ENCODE peak calls at places on chromosome 12, in six cellular contexts. Q is H1, W is pancreas, B is IMR-90, I is tibial artery, D is OCI-LY7. L is an unnamed sample. For H3K4me1 and H3K36me3, the result is how much of the 10 kb centered on the place peaks cover.

GRCh38 chr12:62252576-62252975 is 7.6 kb upstream of the USP15 start:
- DNase-seq in Q (no peak), W (no peak), B (peak), I (no peak), D (no peak), L (no peak)

GRCh38 chr12:30796508-30796780 is 41.7 kb upstream of the CAPRIN2 start:
- DNase-seq in Q (no peak), W (no peak), B (peak), I (peak), D (no peak), L (peak)

GRCh38 chr12:1083888-1084262 is 92.9 kb downstream of the ERC1 start:
- DNase-seq in Q (no peak), W (peak), B (peak), I (no peak), D (no peak), L (no peak)

GRCh38 chr12:90618606-90619005 is 336.4 kb downstream of the CCER1 start:
- DNase-seq in Q (no peak), W (no peak), B (peak), I (no peak), D (no peak), L (no peak)

GRCh38 chr12:10909462-10909861 is at the start of gene TAS2R13:
- DNase-seq in Q (no peak), W (no peak), B (no peak), I (no peak), D (no peak), L (no peak)

GRCh38 chr12:121295123-121295745 is 1.3 kb downstream of the CAMKK2 start:
- DNase-seq in Q (no peak), W (no peak), B (no peak), I (no peak), D (peak), L (no peak)

GRCh38 chr12:47807338-47807737 is 12.4 kb downstream of the HDAC7 start:
- DNase-seq in Q (no peak), W (no peak), B (no peak), I (peak), D (no peak), L (peak)

GRCh38 chr12:46264057-46264456 is 4.8 kb downstream of the SLC38A1 start:
- DNase-seq in Q (no peak), W (no peak), B (peak), I (no peak), D (no peak), L (no peak)

GRCh38 chr12:51872689-51872981 is 15.3 kb upstream of the ANKRD33 start:
- DNase-seq in Q (no peak), W (no peak), B (no peak), I (no peak), D (no peak), L (no peak)

GRCh38 chr12:102064476-102064875 is 2.7 kb upstream of the WASHC3 start:
- DNase-seq in Q (no peak), W (no peak), B (no peak), I (no peak), D (no peak), L (no peak)

GRCh38 chr12:107519906-107520859 is 165.4 kb upstream of the PWP1 start:
- DNase-seq in Q (no peak), W (no peak), B (no peak), I (no peak), D (no peak), L (no peak)

GRCh38 chr12:93572712-93573551 is 457 bp downstream of the SOCS2 start:
- DNase-seq in Q (peak), W (no peak), B (peak), I (peak), D (no peak), L (peak)
- H3K4me1 ChIP-seq in Q (under half), W (under half), B (under half), I (under half), D (under half), L (under half)

GRCh38 chr12:119179335-119180021 is 747 bp downstream of the HSPB8 start:
- DNase-seq in Q (peak), W (peak), B (peak), I (no peak), D (no peak), L (no peak)
- H3K27ac ChIP-seq in Q (no peak), W (peak), B (peak), I (peak), D (no peak), L (peak)

DNA sequence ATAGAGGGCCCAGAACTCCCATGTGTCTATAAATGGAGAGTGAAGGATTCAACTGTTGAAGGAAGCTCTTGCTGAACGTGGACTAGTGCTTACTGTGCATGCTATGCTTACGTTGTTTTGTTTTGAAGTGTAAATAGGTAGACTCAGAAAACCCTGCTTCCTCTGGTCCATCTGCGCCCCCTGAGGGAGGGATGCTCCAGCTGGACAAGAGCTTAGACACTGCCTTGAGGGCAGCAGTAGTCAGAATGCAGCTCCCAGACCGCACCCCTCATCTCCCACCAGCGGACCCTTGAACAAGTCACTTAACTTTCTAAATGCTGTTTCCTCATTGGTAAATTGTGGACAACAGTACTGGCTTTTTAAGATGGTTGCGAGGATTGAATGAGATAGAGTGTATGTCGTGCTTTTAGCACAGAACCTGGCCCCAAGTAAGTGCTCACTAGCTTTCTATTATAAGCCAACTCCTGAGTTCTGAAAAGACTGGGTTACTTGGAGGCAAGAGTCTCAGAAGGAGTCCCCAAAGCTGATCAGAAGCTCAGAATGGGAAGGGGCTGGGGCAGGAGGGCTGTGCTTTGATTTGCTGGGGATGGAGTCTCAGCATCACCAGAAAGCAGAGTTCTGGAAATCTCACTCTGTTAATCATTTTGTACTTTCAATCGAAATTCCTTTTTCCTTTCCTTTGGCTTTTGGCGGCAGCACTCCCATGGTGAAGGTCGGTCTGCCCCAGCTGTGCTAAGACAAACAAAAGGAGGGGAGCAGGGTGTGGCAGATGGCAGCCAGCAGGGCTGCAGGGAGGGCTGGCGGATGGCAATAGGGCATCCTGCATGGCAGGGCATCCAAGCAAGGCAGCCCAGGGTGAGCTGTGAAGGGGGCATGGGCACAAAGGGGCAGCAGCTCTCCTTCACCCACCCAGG is 15.6 kb downstream of the AGAP2 start:
- DNase-seq in Q (peak), W (no peak), B (no peak), I (no peak), D (no peak), L (no peak)
- H3K36me3 ChIP-seq in Q (under half), W (under half), B (under half), I (under half), D (half or more), L (half or more)

DNA sequence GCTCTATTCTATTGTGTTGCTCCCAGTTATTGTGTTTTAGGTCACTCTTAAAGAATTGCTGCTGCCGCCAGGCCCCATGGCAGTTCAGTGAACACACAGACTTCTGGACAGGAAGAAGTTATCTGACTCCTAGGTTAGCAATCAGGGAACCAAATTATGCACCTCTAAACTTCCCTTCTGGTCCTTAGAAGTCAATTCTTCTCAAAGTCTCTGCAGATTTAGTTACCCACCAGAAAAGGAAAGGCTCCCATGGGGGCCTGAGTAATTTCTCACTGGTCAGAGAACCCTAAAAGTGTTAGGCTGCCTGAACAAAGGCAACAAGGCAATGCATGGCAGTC is 10.0 kb downstream of the EMP1 start:
- DNase-seq in Q (no peak), W (no peak), B (no peak), I (no peak), D (no peak), L (no peak)
- H3K4me1 ChIP-seq in Q (under half), W (under half), B (under half), I (under half), D (under half), L (half or more)

GRCh38 chr12:93712204-93712603 is 35.0 kb downstream of the CRADD start:
- DNase-seq in Q (no peak), W (no peak), B (no peak), I (no peak), D (no peak), L (no peak)
- H3K27ac ChIP-seq in Q (no peak), W (no peak), B (no peak), I (peak), D (no peak), L (peak)

GRCh38 chr12:56420411-56420810 is 28.8 kb downstream of the TIMELESS start:
- DNase-seq in Q (no peak), W (no peak), B (no peak), I (no peak), D (no peak), L (no peak)
- H3K36me3 ChIP-seq in Q (half or more), W (under half), B (under half), I (under half), D (half or more), L (half or more)

GRCh38 chr12:92829683-92830282 is 99.3 kb downstream of the EEA1 start:
- DNase-seq in Q (no peak), W (no peak), B (no peak), I (no peak), D (no peak), L (no peak)

GRCh38 chr12:92828565-92828964 is 100.5 kb downstream of the EEA1 start:
- DNase-seq in Q (no peak), W (no peak), B (no peak), I (no peak), D (no peak), L (no peak)

GRCh38 chr12:92827836-92828431 is 101.2 kb downstream of the EEA1 start:
- DNase-seq in Q (no peak), W (no peak), B (peak), I (no peak), D (peak), L (no peak)
- H3K4me1 ChIP-seq in Q (under half), W (under half), B (under half), I (under half), D (under half), L (under half)

GRCh38 chr12:3119745-3120660 is 42.8 kb downstream of the TSPAN9 start:
- DNase-seq in Q (no peak), W (peak), B (peak), I (peak), D (no peak), L (peak)

GRCh38 chr12:3119192-3119744 is 42.1 kb downstream of the TSPAN9 start:
- DNase-seq in Q (no peak), W (no peak), B (no peak), I (no peak), D (no peak), L (no peak)

GRCh38 chr12:3123729-3124128 is 46.5 kb downstream of the TSPAN9 start:
- DNase-seq in Q (no peak), W (no peak), B (no peak), I (no peak), D (no peak), L (no peak)

GRCh38 chr12:3122841-3123678 is 45.9 kb downstream of the TSPAN9 start:
- DNase-seq in Q (no peak), W (no peak), B (peak), I (peak), D (no peak), L (peak)

DNA sequence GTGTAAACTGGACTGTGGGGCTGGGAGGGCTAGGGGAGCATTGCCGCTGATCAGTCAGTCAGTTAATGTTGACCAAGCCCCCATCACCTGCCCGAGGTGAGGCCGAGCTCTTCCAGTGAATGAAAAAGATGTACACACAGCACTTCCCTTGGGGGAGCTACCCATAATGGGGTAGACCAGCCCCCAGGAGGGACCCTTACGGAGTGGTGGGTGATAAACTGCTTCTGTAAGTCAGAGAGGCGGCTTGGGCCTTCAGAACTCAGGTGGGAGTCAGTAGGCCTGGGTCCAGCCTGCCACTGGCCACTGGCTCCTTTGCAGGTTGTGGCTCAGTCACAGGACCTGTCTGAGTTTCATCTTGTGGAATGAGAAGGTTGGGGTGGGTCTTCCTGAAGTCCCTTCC is 43.5 kb downstream of the TSPAN9 start:
- DNase-seq in Q (no peak), W (no peak), B (no peak), I (no peak), D (no peak), L (no peak)
- H3K27ac ChIP-seq in Q (no peak), W (peak), B (no peak), I (peak), D (no peak), L (peak)

GRCh38 chr12:58665375-58665774 is 254.9 kb downstream of the LRIG3 start:
- DNase-seq in Q (no peak), W (no peak), B (no peak), I (no peak), D (no peak), L (no peak)

GRCh38 chr12:58668831-58669230 is 251.5 kb downstream of the LRIG3 start:
- DNase-seq in Q (no peak), W (no peak), B (peak), I (no peak), D (no peak), L (no peak)

GRCh38 chr12:58671196-58671595 is 249.1 kb downstream of the LRIG3 start:
- DNase-seq in Q (no peak), W (no peak), B (no peak), I (no peak), D (no peak), L (no peak)

GRCh38 chr12:58670623-58671022 is 249.7 kb downstream of the LRIG3 start:
- DNase-seq in Q (no peak), W (no peak), B (no peak), I (no peak), D (no peak), L (no peak)

DNA sequence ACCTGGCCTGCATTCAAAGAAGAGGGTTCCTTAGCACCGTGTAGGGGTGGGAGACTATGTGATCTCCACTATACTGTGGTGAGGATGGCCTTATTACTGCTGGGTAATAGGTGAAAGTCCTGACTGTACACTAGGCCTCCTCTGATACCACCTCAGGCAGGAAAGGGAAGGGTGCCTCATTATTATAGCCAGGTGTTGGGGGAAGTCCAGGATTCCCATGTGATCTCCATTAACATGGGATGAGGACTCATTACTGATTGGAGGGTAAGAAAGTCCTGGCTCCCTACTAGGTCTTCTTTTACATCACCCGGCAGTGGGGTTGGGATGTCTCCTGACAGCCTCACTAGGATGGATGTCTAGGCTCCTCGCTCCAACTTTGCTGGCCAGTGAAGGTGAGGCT is 252.1 kb downstream of the LRIG3 start:
- DNase-seq in Q (no peak), W (no peak), B (no peak), I (no peak), D (no peak), L (no peak)
- H3K36me3 ChIP-seq in Q (under half), W (under half), B (under half), I (under half), D (under half), L (under half)

DNA sequence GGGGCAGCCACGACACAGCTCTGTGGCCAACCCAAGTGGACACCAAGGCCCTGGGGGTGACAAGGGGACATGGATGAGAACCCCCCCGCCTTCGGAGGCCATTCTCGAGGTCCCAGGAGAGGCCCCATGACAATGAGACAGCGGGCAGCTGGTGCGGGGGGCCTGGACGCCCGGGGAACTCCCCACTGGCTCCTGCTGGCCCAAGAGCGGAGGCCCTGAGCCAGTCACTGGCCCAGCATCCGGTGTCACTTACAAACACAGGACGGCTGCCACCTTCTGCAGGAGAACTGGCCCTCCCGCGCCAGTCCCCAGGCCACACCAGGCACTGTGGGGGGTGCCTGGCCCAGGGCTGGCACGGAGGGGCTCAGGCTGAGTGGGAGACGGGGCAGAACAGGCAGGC is 51.4 kb downstream of the NCOR2 start:
- DNase-seq in Q (no peak), W (no peak), B (no peak), I (no peak), D (no peak), L (no peak)
- H3K4me1 ChIP-seq in Q (under half), W (under half), B (under half), I (half or more), D (under half), L (half or more)

L was measured in heart right ventricle.